ENCODE peak calls at places on chromosomes 3 and 15, in four cellular contexts. X is Peyer's patch, U is pancreas, J is psoas muscle. I is an unnamed sample.

GRCh38 chr15:23567921-23568320 is 2.4 kb downstream of the MKRN3 start:
- DNase-seq in U (no peak), J (no peak), X (no peak), I (no peak)

GRCh38 chr15:43370975-43371974 is at the start of the genes TUBGCP4 and ZSCAN29:
- DNase-seq in U (peak; percentile 64), J (peak; percentile 92), X (peak; percentile 88), I (peak; percentile 94)

GRCh38 chr3:183275418-183275817 is 22.4 kb downstream of the B3GNT5 start:
- DNase-seq in X (no peak), J (no peak), U (peak; percentile 28), I (no peak)

GRCh38 chr3:119681279-119681678 is 4.1 kb upstream of the COX17 start:
- DNase-seq in U (no peak), X (no peak), J (no peak), I (no peak)

GRCh38 chr15:38164061-38164460 is 88.6 kb upstream of the SPRED1 start:
- DNase-seq in U (no peak), X (no peak), J (no peak), I (no peak)

GRCh38 chr3:126540342-126540849 is 16.4 kb downstream of the CHST13 start:
- DNase-seq in J (peak; percentile 64), X (peak; percentile 43), U (peak; percentile 14), I (peak; percentile 59)

GRCh38 chr15:35854398-35854797 is 308.4 kb upstream of the DPH6 start:
- DNase-seq in U (no peak), X (no peak), J (no peak), I (no peak)

GRCh38 chr3:71446260-71446659 is 137.3 kb downstream of the FOXP1 start:
- DNase-seq in J (no peak), X (no peak), U (no peak), I (no peak)

GRCh38 chr3:170277833-170278586 is 55.8 kb downstream of the PRKCI start:
- DNase-seq in J (no peak), U (no peak), X (no peak), I (no peak)

GRCh38 chr3:178454714-178455113 is 81.5 kb upstream of the KCNMB2 start:
- DNase-seq in J (peak; percentile 80), X (no peak), U (no peak), I (no peak)

GRCh38 chr3:42493798-42494151 is 8.7 kb upstream of the VIPR1 start:
- DNase-seq in J (no peak), X (no peak), U (no peak), I (peak; percentile 54)

GRCh38 chr15:43777293-43777819 is 590 bp upstream of the ELL3 start:
- DNase-seq in X (peak; percentile 91), J (peak; percentile 87), U (peak; percentile 85), I (peak; percentile 91)

GRCh38 chr3:169787120-169787519 is 13.9 kb downstream of the MYNN start:
- DNase-seq in U (no peak), J (no peak), X (no peak), I (no peak)

DNA sequence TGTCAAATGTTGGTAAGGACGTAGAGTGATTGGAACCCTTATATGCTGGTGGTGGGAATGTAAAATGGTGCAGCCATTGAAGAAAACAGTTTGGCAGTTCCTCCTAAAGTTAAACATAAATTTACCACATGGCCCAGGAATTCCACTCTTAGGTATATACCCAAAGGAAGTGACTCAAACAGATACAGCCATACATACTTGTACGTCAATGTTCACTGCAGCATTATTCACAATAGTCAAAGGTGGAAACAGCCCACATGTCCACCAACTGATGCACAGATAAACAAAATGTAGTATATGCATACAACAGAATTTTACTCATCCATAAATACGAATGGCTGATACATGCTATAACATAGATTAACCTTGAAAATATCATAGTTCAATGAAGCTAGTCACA is 13.2 kb downstream of the CLASP2 start:
- DNase-seq in U (no peak), J (no peak), X (no peak), I (no peak)
- H3K9me3 ChIP-seq in U (no peaks in the 10 kb centered on the region), J (peaks cover 10% of the 10 kb centered on the region), X (no peaks in the 10 kb centered on the region), I (no peaks in the 10 kb centered on the region)

GRCh38 chr3:153290278-153291015 is 128.4 kb downstream of the RAP2B start:
- DNase-seq in U (no peak), J (no peak), X (no peak), I (no peak)
- H3K4me1 ChIP-seq in U (peaks cover under 1% of the 10 kb centered on the region), J (no peaks in the 10 kb centered on the region), X (no peaks in the 10 kb centered on the region), I (peaks cover 21% of the 10 kb centered on the region)

GRCh38 chr3:197178998-197179397 is 119.4 kb downstream of the DLG1 start:
- DNase-seq in X (no peak), J (no peak), U (no peak), I (no peak)
- TF ChIP-seq CTCF in X (no peak), J (no peak), U (no peak), I (no peak)

GRCh38 chr3:139416275-139416674 is 26.8 kb upstream of the COPB2 start:
- DNase-seq in U (no peak), X (no peak), J (no peak), I (no peak)

GRCh38 chr3:139418144-139418543 is 28.7 kb upstream of the COPB2 start:
- DNase-seq in U (no peak), J (no peak), X (no peak), I (no peak)

GRCh38 chr3:139414608-139415224 is 25.3 kb upstream of the COPB2 start:
- DNase-seq in U (no peak), J (no peak), X (peak; percentile 55), I (no peak)
- H3K9me3 ChIP-seq in U (no peaks in the 10 kb centered on the region), J (peaks cover 39% of the 10 kb centered on the region), X (no peaks in the 10 kb centered on the region), I (peaks cover 20% of the 10 kb centered on the region)

GRCh38 chr15:60390931-60391501 is 6.8 kb downstream of the ANXA2 start:
- DNase-seq in X (peak; percentile 85), U (peak; percentile 40), J (peak; percentile 77), I (no peak)
- H3K4me1 ChIP-seq in X (peaks cover 4% of the 10 kb centered on the region), U (peaks cover 39% of the 10 kb centered on the region), J (peaks cover 83% of the 10 kb centered on the region), I (peaks cover 81% of the 10 kb centered on the region)

GRCh38 chr3:47013231-47013630 is 33.8 kb downstream of the NBEAL2 start:
- DNase-seq in J (no peak), X (no peak), U (no peak), I (no peak)
- TF ChIP-seq CTCF in J (no peak), X (no peak), U (no peak), I (no peak)

GRCh38 chr3:155704771-155705559 is 39.9 kb downstream of the PLCH1 start:
- DNase-seq in X (no peak), U (no peak), J (no peak), I (no peak)
- H3K9me3 ChIP-seq in X (no peaks in the 10 kb centered on the region), U (no peaks in the 10 kb centered on the region), J (no peaks in the 10 kb centered on the region), I (no peaks in the 10 kb centered on the region)

DNA sequence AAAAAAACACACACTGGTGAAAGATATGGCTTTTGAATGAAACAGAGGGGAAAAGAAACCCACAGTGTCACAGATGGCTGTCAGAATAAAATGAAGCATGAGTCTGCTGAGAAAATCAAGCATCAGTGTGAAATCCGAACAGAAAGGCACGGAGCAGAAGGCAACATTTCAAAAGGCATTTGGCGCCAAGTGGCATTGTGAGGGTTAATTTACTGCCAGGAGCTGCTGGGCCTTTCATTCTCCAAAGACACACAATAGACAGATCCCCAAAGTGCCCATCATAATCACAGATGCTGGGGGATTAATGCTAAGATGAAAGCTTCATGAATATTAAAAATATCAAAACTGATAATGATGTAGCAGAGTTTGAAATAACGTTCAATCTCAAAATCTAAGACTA is 589.3 kb downstream of the ROBO1 start:
- DNase-seq in U (no peak), X (no peak), J (no peak), I (no peak)
- H3K4me1 ChIP-seq in U (no peaks in the 10 kb centered on the region), X (no peaks in the 10 kb centered on the region), J (no peaks in the 10 kb centered on the region), I (no peaks in the 10 kb centered on the region)

GRCh38 chr15:86850939-86851338 is 771.3 kb downstream of the AGBL1 start:
- DNase-seq in J (no peak), X (no peak), U (no peak), I (no peak)
- TF ChIP-seq CTCF in J (no peak), X (no peak), U (no peak), I (no peak)

I was measured in upper lobe of right lung.